ENCODE peak calls at places on chromosomes 4 and X, in nine cellular contexts. G is H9, N is psoas muscle, Q is upper lobe of right lung, K is HCT116, R is ascending aorta, W is hepatocyte, I is A549, S is uterus. J is an unnamed sample.

GRCh38 chrX:101803451-101803850 is 128.4 kb downstream of the ZMAT1 start:
- DNase-seq in G (no peak), N (no peak), Q (no peak), K (no peak), R (no peak), W (peak), I (peak), S (no peak), J (no peak)

GRCh38 chr4:78779280-78779679 is 3.1 kb downstream of the BMP2K start:
- DNase-seq in G (no peak), N (no peak), Q (no peak), K (no peak), R (no peak), W (no peak), I (no peak), S (no peak), J (no peak)

GRCh38 chr4:25180524-25181131 is 20.4 kb upstream of the SEPSECS start:
- DNase-seq in G (peak), N (no peak), Q (no peak), K (peak), R (no peak), W (peak), I (peak), S (no peak), J (no peak)

GRCh38 chr4:40423735-40424134 is 88.6 kb downstream of the CHRNA9 start:
- DNase-seq in G (no peak), N (no peak), Q (no peak), K (no peak), R (no peak), W (no peak), I (peak), S (no peak), J (no peak)

GRCh38 chr4:37561803-37562207 is 124.4 kb downstream of the RELL1 start:
- DNase-seq in G (no peak), N (no peak), Q (no peak), K (no peak), R (no peak), W (peak), I (peak), S (no peak), J (peak)

GRCh38 chrX:109936114-109936513 is 66.8 kb upstream of the TMEM164 start:
- DNase-seq in G (no peak), N (no peak), Q (no peak), K (no peak), R (no peak), W (no peak), I (no peak), S (no peak), J (no peak)

GRCh38 chr4:55865228-55865806 is 11.9 kb downstream of the EXOC1 start:
- DNase-seq in G (no peak), N (no peak), Q (no peak), K (no peak), R (no peak), W (no peak), I (no peak), S (no peak), J (no peak)

GRCh38 chr4:131613824-131614216 is 1535.3 kb upstream of the PCDH10 start:
- DNase-seq in G (no peak), N (no peak), Q (no peak), K (no peak), R (no peak), W (no peak), I (no peak), S (no peak), J (no peak)

GRCh38 chr4:142844782-142845181 is 1.3 kb downstream of the INPP4B start:
- DNase-seq in G (no peak), N (no peak), Q (no peak), K (no peak), R (no peak), W (no peak), I (no peak), S (no peak), J (no peak)

GRCh38 chr4:15774020-15774420 is 4.1 kb upstream of the CD38 start:
- DNase-seq in G (no peak), N (no peak), Q (no peak), K (no peak), R (no peak), W (peak), I (peak), S (no peak), J (no peak)

GRCh38 chrX:3577551-3577950 is 135.9 kb downstream of the PRKX start:
- DNase-seq in G (no peak), N (no peak), Q (no peak), K (no peak), R (no peak), W (no peak), I (no peak), S (no peak), J (no peak)

GRCh38 chr4:168387091-168387490 is 68.5 kb upstream of the DDX60 start:
- DNase-seq in G (no peak), N (no peak), Q (no peak), K (no peak), R (no peak), W (no peak), I (no peak), S (no peak), J (no peak)

GRCh38 chr4:189267312-189267965 is 673.2 kb upstream of the FRG1 start:
- DNase-seq in G (no peak), N (no peak), Q (no peak), K (no peak), R (no peak), W (no peak), I (no peak), S (no peak), J (no peak)

GRCh38 chrX:81259714-81260395 is 58.0 kb downstream of the SH3BGRL start:
- DNase-seq in G (no peak), N (no peak), Q (no peak), K (no peak), R (no peak), W (no peak), I (no peak), S (no peak), J (no peak)

GRCh38 chrX:123489011-123489410 is 243.8 kb downstream of the THOC2 start:
- DNase-seq in G (no peak), N (no peak), Q (no peak), K (no peak), R (no peak), W (no peak), I (no peak), S (no peak), J (no peak)

GRCh38 chr4:26334366-26334765 is 13.6 kb downstream of the RBPJ start:
- DNase-seq in G (no peak), N (no peak), Q (no peak), K (no peak), R (no peak), W (no peak), I (no peak), S (no peak), J (no peak)

GRCh38 chrX:40209951-40210617 is 112.3 kb upstream of the BCOR start:
- DNase-seq in G (no peak), N (no peak), Q (no peak), K (no peak), R (no peak), W (no peak), I (no peak), S (no peak), J (no peak)

GRCh38 chr4:86942185-86942666 is 7.4 kb downstream of the AFF1 start:
- DNase-seq in G (no peak), N (no peak), Q (no peak), K (no peak), R (no peak), W (peak), I (no peak), S (no peak), J (no peak)

GRCh38 chr4:83356899-83357661 is 22.4 kb upstream of the HPSE start:
- DNase-seq in G (no peak), N (no peak), Q (no peak), K (peak), R (no peak), W (peak), I (peak), S (no peak), J (peak)

GRCh38 chr4:28621541-28621940 is 1760.9 kb downstream of the STIM2 start:
- DNase-seq in G (no peak), N (no peak), Q (no peak), K (no peak), R (no peak), W (no peak), I (no peak), S (no peak), J (no peak)

GRCh38 chr4:48681856-48682255 is 98.2 kb downstream of the FRYL start:
- DNase-seq in G (no peak), N (no peak), Q (no peak), K (no peak), R (no peak), W (peak), I (peak), S (no peak), J (no peak)

GRCh38 chr4:41070516-41071281 is 143.6 kb downstream of the APBB2 start:
- DNase-seq in G (no peak), N (no peak), Q (no peak), K (no peak), R (no peak), W (no peak), I (no peak), S (no peak), J (no peak)

GRCh38 chrX:77527233-77528001 is 80.2 kb downstream of the FGF16 start:
- DNase-seq in G (peak), N (peak), Q (no peak), K (no peak), R (no peak), W (no peak), I (no peak), S (no peak), J (no peak)

GRCh38 chrX:102745513-102746133 is 25.1 kb downstream of the GPRASP3 start:
- DNase-seq in G (peak), N (no peak), Q (no peak), K (no peak), R (no peak), W (peak), I (no peak), S (peak), J (no peak)

GRCh38 chr4:102610007-102610406 is 108.8 kb downstream of the NFKB1 start:
- DNase-seq in G (no peak), N (no peak), Q (no peak), K (no peak), R (no peak), W (no peak), I (no peak), S (no peak), J (no peak)

GRCh38 chrX:41031256-41031967 is 53.8 kb upstream of the USP9X start:
- DNase-seq in G (no peak), N (no peak), Q (no peak), K (no peak), R (no peak), W (no peak), I (no peak), S (no peak), J (no peak)

GRCh38 chr4:37475087-37475486 is 211.1 kb downstream of the RELL1 start:
- DNase-seq in G (no peak), N (no peak), Q (no peak), K (no peak), R (no peak), W (no peak), I (no peak), S (no peak), J (no peak)

GRCh38 chrX:147550217-147550616 is 361.5 kb upstream of the FMR1 start:
- DNase-seq in G (peak), N (no peak), Q (no peak), K (no peak), R (no peak), W (peak), I (no peak), S (no peak), J (no peak)

GRCh38 chrX:48165246-48165645 is 31.3 kb downstream of the SSX5 start:
- DNase-seq in G (no peak), N (no peak), Q (no peak), K (no peak), R (no peak), W (no peak), I (no peak), S (no peak), J (no peak)

GRCh38 chrX:41293269-41293668 is 40.7 kb upstream of the DDX3X start:
- DNase-seq in G (peak), N (no peak), Q (no peak), K (peak), R (no peak), W (no peak), I (peak), S (no peak), J (no peak)

GRCh38 chr4:72842323-72842722 is 227.2 kb downstream of the COX18 start:
- DNase-seq in G (no peak), N (no peak), Q (no peak), K (no peak), R (no peak), W (no peak), I (no peak), S (no peak), J (no peak)

GRCh38 chrX:132774312-132774711 is 184.1 kb downstream of the HS6ST2 start:
- DNase-seq in G (no peak), N (no peak), Q (no peak), K (no peak), R (no peak), W (peak), I (no peak), S (no peak), J (no peak)

GRCh38 chr4:98662619-98663225 is 4.3 kb upstream of the TSPAN5 start:
- DNase-seq in G (peak), N (no peak), Q (no peak), K (no peak), R (no peak), W (no peak), I (no peak), S (no peak), J (no peak)

GRCh38 chrX:50712777-50713176 is 101.2 kb downstream of the SHROOM4 start:
- DNase-seq in G (no peak), N (no peak), Q (no peak), K (no peak), R (no peak), W (no peak), I (no peak), S (no peak), J (no peak)

GRCh38 chr4:52873861-52874343 is 11.8 kb downstream of the RASL11B start:
- DNase-seq in G (peak), N (no peak), Q (no peak), K (no peak), R (no peak), W (no peak), I (no peak), S (no peak), J (no peak)

GRCh38 chr4:117434424-117434823 is 349.0 kb upstream of the TRAM1L1 start:
- DNase-seq in G (no peak), N (no peak), Q (no peak), K (no peak), R (no peak), W (no peak), I (no peak), S (no peak), J (no peak)
- TF ChIP-seq CTCF in G (no peak), N (no peak), Q (no peak), K (no peak), R (no peak), W (no peak), I (no peak), S (no peak), J (no peak)

DNA sequence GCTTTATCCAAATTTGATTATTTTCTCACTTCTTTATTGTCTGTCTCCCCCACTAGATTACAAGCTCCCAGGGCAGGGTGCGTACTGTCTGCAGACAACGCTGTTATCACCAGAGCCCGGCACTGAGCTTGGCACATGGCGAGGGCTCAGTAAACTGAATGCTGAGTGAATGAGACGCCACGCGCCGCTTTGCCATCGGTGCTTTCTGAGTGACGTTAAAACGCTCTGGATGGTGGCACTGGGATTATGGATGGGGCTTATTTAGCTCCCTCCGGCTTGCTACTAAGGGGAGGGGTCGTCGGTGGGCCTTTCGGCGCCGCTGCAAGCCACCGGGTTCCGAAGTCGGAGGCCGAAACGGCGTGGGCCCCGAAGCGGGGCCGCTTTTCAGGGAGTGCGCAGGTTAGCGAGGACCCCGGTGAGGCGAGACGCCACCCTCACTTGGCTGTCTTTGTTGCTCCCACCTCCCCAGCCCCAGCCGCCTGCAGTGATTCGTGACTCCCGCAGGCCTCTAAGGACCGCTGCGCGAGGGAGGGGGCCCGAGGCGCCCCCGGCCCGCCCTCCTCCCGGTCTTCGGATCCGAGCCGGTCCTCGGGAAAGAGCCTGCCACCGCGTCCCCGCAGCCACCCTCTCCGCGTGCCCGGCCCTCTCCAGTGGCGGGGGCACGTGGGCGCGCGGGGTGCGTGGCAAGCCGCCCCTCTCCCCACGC is 566 bp upstream of the FHL1 start:
- DNase-seq in G (no peak), N (peak), Q (no peak), K (no peak), R (no peak), W (peak), I (no peak), S (no peak), J (no peak)
- H3K27ac ChIP-seq in G (no peak), N (peak), Q (peak), K (no peak), R (peak), W (no peak), I (peak), S (peak), J (no peak)

GRCh38 chr4:108013332-108013731 is 23.6 kb downstream of the HADH start:
- DNase-seq in G (no peak), N (no peak), Q (no peak), K (no peak), R (no peak), W (no peak), I (no peak), S (no peak), J (no peak)

GRCh38 chr4:108018038-108018883 is 28.6 kb downstream of the HADH start:
- DNase-seq in G (peak), N (peak), Q (peak), K (peak), R (no peak), W (peak), I (peak), S (peak), J (peak)

GRCh38 chr4:108024078-108024990 is 34.6 kb downstream of the HADH start:
- DNase-seq in G (no peak), N (no peak), Q (no peak), K (no peak), R (no peak), W (no peak), I (no peak), S (no peak), J (no peak)

GRCh38 chr4:108013955-108014354 is 24.3 kb downstream of the HADH start:
- DNase-seq in G (no peak), N (no peak), Q (no peak), K (no peak), R (no peak), W (no peak), I (no peak), S (no peak), J (no peak)

GRCh38 chr4:108018884-108019187 is 29.1 kb downstream of the HADH start:
- DNase-seq in G (no peak), N (no peak), Q (no peak), K (no peak), R (no peak), W (no peak), I (no peak), S (no peak), J (no peak)
- TF ChIP-seq CTCF in G (no peak), N (no peak), Q (no peak), K (no peak), R (no peak), W (no peak), I (no peak), S (no peak), J (no peak)

DNA sequence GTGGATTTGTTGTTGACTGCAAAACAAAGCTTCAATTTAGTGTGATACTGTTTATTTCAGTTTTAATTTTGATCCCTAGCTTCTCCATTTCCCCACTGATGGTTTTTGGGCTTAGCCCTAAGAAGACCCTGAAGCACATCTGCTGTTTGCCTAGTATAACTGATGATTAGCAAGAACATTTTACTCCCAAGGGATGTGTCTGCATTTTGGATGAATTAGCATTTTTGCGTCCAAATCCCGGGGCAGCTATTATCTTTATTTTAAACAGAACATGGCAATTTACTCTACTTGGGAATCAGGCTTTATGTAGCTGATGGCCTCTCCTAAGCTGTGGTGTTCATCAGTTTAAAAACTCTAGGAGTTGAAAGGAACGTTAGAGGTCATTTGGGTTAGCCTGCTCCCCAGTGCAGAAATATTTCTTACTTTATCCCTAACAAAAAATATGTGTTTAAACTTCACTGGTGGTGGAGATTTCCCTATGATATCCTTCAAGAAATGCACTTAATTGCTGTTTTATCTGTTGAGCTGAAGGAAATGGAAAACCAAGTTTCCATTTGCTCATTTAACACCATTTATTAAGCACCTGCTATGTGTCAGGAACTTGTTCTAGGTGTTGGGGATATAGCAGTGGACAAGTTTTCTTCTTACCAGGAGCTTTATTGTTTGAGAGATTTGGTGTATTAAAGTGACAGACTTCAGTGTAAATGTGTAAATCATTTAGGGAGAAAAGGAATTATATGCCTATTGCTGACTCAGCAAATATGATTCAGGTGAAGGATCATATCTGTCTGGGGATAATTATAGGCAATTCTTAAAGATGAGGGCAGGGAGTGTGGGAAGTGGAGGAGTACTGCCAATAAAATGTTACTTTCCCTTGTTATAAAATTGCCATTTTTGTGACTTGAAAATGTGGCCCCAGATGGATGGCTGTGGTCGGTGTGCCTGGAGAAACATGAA is 3.4 kb downstream of the SEPTIN11 start:
- DNase-seq in G (no peak), N (no peak), Q (no peak), K (no peak), R (no peak), W (no peak), I (no peak), S (no peak), J (no peak)
- H3K27ac ChIP-seq in G (no peak), N (no peak), Q (no peak), K (no peak), R (no peak), W (peak), I (no peak), S (no peak), J (no peak)

DNA sequence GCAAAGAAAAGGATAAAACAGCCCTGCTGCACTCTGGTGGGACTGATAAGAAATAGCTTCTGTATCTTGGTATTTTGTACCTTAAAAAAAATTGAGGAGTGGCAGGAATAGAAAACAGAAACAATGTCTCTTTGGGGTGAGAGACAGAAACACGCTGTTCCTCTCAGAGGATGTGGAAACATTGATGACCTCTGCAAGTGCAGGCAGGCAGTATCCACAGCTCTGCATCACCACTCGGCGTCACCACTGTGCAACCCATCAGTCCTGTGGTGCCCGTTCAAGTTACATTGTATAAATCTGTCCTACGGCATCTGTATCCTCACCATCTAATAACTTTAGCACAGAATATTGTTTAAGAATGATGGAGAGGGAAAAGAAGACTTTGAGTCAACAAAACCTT is 152.4 kb upstream of the SPRY1 start:
- DNase-seq in G (no peak), N (peak), Q (peak), K (no peak), R (no peak), W (no peak), I (peak), S (peak), J (no peak)
- TF ChIP-seq CTCF in G (peak), N (no peak), Q (peak), K (no peak), R (no peak), W (no peak), I (no peak), S (no peak), J (peak)

GRCh38 chr4:173367946-173368345 is 2.8 kb upstream of the SAP30 start:
- DNase-seq in G (no peak), N (no peak), Q (no peak), K (no peak), R (no peak), W (no peak), I (no peak), S (no peak), J (no peak)

GRCh38 chr4:173370477-173371291 is at the start of gene SAP30:
- DNase-seq in G (peak), N (peak), Q (peak), K (peak), R (peak), W (peak), I (peak), S (peak), J (peak)

GRCh38 chr4:173374588-173374987 is 3.8 kb downstream of the SAP30 start:
- DNase-seq in G (no peak), N (no peak), Q (no peak), K (no peak), R (no peak), W (no peak), I (no peak), S (no peak), J (no peak)

GRCh38 chr4:173370130-173370476 is 651 bp upstream of the SAP30 start:
- DNase-seq in G (no peak), N (peak), Q (peak), K (no peak), R (peak), W (no peak), I (no peak), S (peak), J (no peak)

GRCh38 chr4:173371292-173372192 is 788 bp downstream of the SAP30 start:
- DNase-seq in G (peak), N (peak), Q (peak), K (no peak), R (no peak), W (peak), I (peak), S (peak), J (peak)
- H3K27ac ChIP-seq in G (no peak), N (peak), Q (peak), K (peak), R (peak), W (peak), I (peak), S (peak), J (peak)